ENCODE peak calls at places on chromosomes 2 and 18, in six cellular contexts. P is tibial artery, K is heart right ventricle, W is adrenal gland, S is transverse colon, D is MM.1S. X is an unnamed sample.

GRCh38 chr2:20481798-20482405 is 35.0 kb downstream of the RHOB start:
- DNase-seq in W (no peak), K (no peak), P (no peak), D (no peak), S (no peak), X (no peak)

GRCh38 chr2:219350938-219351280 is 18.4 kb upstream of the RESP18 start:
- DNase-seq in K (no peak), S (no peak), P (no peak), D (no peak), W (no peak), X (no peak)

GRCh38 chr2:209772316-209772715 is 684 bp downstream of the UNC80 start:
- DNase-seq in K (no peak), P (no peak), S (no peak), D (no peak), W (peak; percentile 13), X (no peak)

GRCh38 chr2:122635649-122636496 is 880.4 kb downstream of the TSN start:
- DNase-seq in W (no peak), D (no peak), K (no peak), S (no peak), P (no peak), X (no peak)

GRCh38 chr2:217277646-217278048 is 417.8 kb upstream of the TNP1 start:
- DNase-seq in W (peak; percentile 31), S (peak; percentile 12), D (no peak), K (no peak), P (no peak), X (no peak)

GRCh38 chr2:23526835-23527790 is 142.1 kb downstream of the KLHL29 start:
- DNase-seq in P (no peak), D (no peak), K (no peak), S (no peak), W (no peak), X (no peak)

GRCh38 chr18:77314952-77315351 is 65.3 kb downstream of the GALR1 start:
- DNase-seq in W (no peak), D (no peak), P (no peak), S (no peak), K (no peak), X (no peak)

GRCh38 chr2:5121106-5121505 is 571.1 kb upstream of the SOX11 start:
- DNase-seq in K (no peak), W (no peak), D (no peak), S (no peak), P (no peak), X (no peak)

GRCh38 chr2:236720974-236721600 is 151.5 kb downstream of the ACKR3 start:
- DNase-seq in W (no peak), P (no peak), K (no peak), S (no peak), D (no peak), X (no peak)

GRCh38 chr2:36389081-36389480 is 33.5 kb downstream of the CRIM1 start:
- DNase-seq in K (no peak), W (no peak), S (no peak), D (no peak), P (no peak), X (no peak)

GRCh38 chr2:100265226-100265625 is 57.1 kb downstream of the LONRF2 start:
- DNase-seq in K (no peak), P (no peak), S (no peak), W (no peak), D (no peak), X (no peak)

GRCh38 chr2:229081411-229081810 is 189.7 kb downstream of the PID1 start:
- DNase-seq in S (no peak), P (no peak), W (no peak), D (no peak), K (no peak), X (no peak)

GRCh38 chr2:222358876-222359275 is 60.1 kb upstream of the PAX3 start:
- DNase-seq in W (peak; percentile 16), P (peak; percentile 33), K (peak; percentile 9), S (no peak), D (no peak), X (no peak)

GRCh38 chr2:182970486-182970885 is 67.8 kb downstream of the NCKAP1 start:
- DNase-seq in S (no peak), P (no peak), W (no peak), K (no peak), D (no peak), X (no peak)

GRCh38 chr2:233691443-233692433 is 952 bp upstream of the UGT1A6 start:
- DNase-seq in D (no peak), S (peak; percentile 69), W (no peak), P (no peak), K (no peak), X (peak; percentile 73)

GRCh38 chr2:144520718-144521487 is 984 bp upstream of the ZEB2 start:
- DNase-seq in K (no peak), W (no peak), P (peak; percentile 29), D (no peak), S (no peak), X (no peak)

GRCh38 chr2:238497610-238498005 is 70.9 kb downstream of the ASB1 start:
- DNase-seq in D (no peak), W (no peak), K (no peak), P (no peak), S (no peak), X (no peak)

GRCh38 chr2:1024981-1025380 is 74.3 kb downstream of the SNTG2 start:
- DNase-seq in K (no peak), W (no peak), D (no peak), S (no peak), P (no peak), X (no peak)

GRCh38 chr18:25005602-25006375 is 346.2 kb downstream of the ZNF521 start:
- DNase-seq in K (no peak), P (no peak), S (no peak), D (no peak), W (no peak), X (no peak)

GRCh38 chr2:160142472-160142871 is 57.6 kb downstream of the ITGB6 start:
- DNase-seq in D (no peak), K (no peak), P (no peak), W (no peak), S (no peak), X (no peak)

GRCh38 chr2:97011977-97012569 is 25.7 kb upstream of the FAM178B start:
- DNase-seq in D (peak; percentile 77), P (no peak), W (peak; percentile 24), K (peak; percentile 23), S (no peak), X (peak; percentile 28)

GRCh38 chr2:196652869-196653268 is 13.4 kb downstream of the CCDC150 start:
- DNase-seq in W (no peak), D (no peak), K (no peak), S (no peak), P (no peak), X (no peak)
- H3K9me3 ChIP-seq in W (peaks cover 5% of the 10 kb centered on the region), D (peaks cover 8% of the 10 kb centered on the region), K (peaks cover 37% of the 10 kb centered on the region), S (peaks cover 36% of the 10 kb centered on the region), P (peaks cover 28% of the 10 kb centered on the region), X (peaks cover 38% of the 10 kb centered on the region)

GRCh38 chr2:88686320-88686719 is 5.2 kb upstream of the RPIA start:
- DNase-seq in D (no peak), P (no peak), K (no peak), W (no peak), S (no peak), X (peak; percentile 46)
- H3K9me3 ChIP-seq in D (no peaks in the 10 kb centered on the region), P (no peaks in the 10 kb centered on the region), K (peaks cover 7% of the 10 kb centered on the region), W (no peaks in the 10 kb centered on the region), S (no peaks in the 10 kb centered on the region), X (peaks cover 12% of the 10 kb centered on the region)

DNA sequence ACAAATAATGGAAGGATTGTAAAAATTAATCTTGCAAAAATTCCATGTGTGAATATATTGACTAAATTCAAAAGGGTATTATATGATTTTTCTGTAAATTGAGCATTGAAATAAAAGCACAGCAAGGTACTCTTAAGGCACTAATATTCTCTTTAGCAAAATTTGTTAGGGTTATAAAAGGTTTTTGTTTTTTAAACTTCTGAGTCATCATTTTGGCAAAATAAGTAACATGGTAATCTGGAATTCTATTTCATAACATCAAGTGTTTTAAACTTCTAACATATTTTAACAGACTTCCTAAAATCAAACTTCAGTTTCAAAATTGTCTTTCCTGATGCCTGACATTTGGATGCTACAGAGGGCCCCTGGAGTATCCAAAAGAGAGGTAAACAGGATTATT is 12.5 kb upstream of the INPP4A start:
- DNase-seq in P (no peak), K (no peak), D (no peak), W (no peak), S (no peak), X (no peak)
- H3K9me3 ChIP-seq in P (no peaks in the 10 kb centered on the region), K (peaks cover 7% of the 10 kb centered on the region), D (no peaks in the 10 kb centered on the region), W (peaks cover 4% of the 10 kb centered on the region), S (no peaks in the 10 kb centered on the region), X (peaks cover 3% of the 10 kb centered on the region)

DNA sequence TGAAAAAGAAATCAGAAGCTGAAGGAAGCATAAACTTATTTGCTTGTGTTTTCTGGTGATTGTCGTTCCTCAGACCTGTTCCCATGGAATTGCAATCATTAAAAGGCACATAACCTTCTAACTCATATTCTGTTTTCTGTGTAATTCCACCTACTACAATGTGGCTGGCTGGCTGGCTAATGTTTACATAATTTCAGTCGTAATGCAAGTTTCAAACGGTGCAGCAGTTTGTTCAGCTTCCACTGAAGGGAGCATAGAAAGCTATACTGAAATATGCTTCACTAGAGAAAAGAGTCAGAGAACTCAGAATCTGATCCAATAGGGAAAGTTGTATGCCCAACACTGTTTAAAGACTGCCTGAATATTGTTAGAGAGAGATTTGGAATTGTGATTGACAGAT is 27.1 kb upstream of the SCN7A start:
- DNase-seq in K (no peak), P (no peak), W (no peak), D (no peak), S (no peak), X (no peak)
- H3K9me3 ChIP-seq in K (no peaks in the 10 kb centered on the region), P (no peaks in the 10 kb centered on the region), W (no peaks in the 10 kb centered on the region), D (no peaks in the 10 kb centered on the region), S (no peaks in the 10 kb centered on the region), X (no peaks in the 10 kb centered on the region)

GRCh38 chr2:29072251-29072650 is 2.1 kb downstream of the PCARE start:
- DNase-seq in W (no peak), S (no peak), K (no peak), P (no peak), D (no peak), X (no peak)

GRCh38 chr2:29073913-29074312 is 410 bp downstream of the PCARE start:
- DNase-seq in W (no peak), S (no peak), D (no peak), K (no peak), P (no peak), X (no peak)

GRCh38 chr2:29072971-29073725 is 1.2 kb downstream of the PCARE start:
- DNase-seq in W (no peak), D (no peak), P (no peak), K (no peak), S (no peak), X (no peak)

GRCh38 chr2:29075894-29076700 is 1.8 kb upstream of the PCARE start:
- DNase-seq in S (no peak), K (no peak), W (no peak), D (no peak), P (no peak), X (no peak)

DNA sequence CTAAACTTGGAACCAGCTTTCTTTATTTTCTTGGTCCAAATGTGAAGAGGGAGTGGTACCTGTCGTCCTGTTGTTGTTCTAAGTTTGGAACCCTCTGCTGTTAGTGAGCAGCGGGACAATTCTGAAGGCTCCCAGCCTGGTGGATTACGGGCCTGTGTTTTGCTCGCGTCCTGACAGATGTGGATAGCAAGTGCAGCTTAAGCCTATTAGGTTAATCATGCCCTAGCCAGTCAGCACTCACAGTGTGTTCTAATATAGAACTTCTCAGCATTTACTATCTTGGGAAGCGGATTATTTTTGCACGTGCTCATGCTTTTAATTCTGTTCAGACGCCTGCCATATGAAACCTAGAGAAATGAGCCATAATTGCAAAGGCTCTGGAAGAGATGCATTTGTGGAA is at the start of gene PCARE:
- DNase-seq in W (no peak), S (no peak), D (no peak), K (no peak), P (no peak), X (no peak)
- H3K9me3 ChIP-seq in W (no peaks in the 10 kb centered on the region), S (no peaks in the 10 kb centered on the region), D (no peaks in the 10 kb centered on the region), K (peaks cover 7% of the 10 kb centered on the region), P (no peaks in the 10 kb centered on the region), X (no peaks in the 10 kb centered on the region)